ENCODE peak calls at places on chromosome 21, in seven cellular contexts. One of them, this sample, is unnamed.

GRCh38 chr21:30372139-30372770 is at the start of gene KRTAP13-2:
- DNase-seq in mesenchymal stem cell: no peak
- DNase-seq in trophoblast cell: no peak
- DNase-seq in IMR-90: no peak
- DNase-seq in H9: no peak
- DNase-seq in neuronal stem cell: no peak
- DNase-seq in H1: no peak
- DNase-seq in this sample: no peak

GRCh38 chr21:28213221-28213620 is 779.5 kb downstream of the LTN1 start:
- DNase-seq in mesenchymal stem cell: no peak
- DNase-seq in trophoblast cell: no peak
- DNase-seq in IMR-90: no peak
- DNase-seq in H9: no peak
- DNase-seq in neuronal stem cell: no peak
- DNase-seq in H1: no peak
- DNase-seq in this sample: no peak

GRCh38 chr21:32329331-32329730 is 30.7 kb downstream of the MRAP start:
- DNase-seq in mesenchymal stem cell: peak; percentile 83
- DNase-seq in trophoblast cell: no peak
- DNase-seq in IMR-90: peak; percentile 53
- DNase-seq in H9: no peak
- DNase-seq in neuronal stem cell: no peak
- DNase-seq in H1: no peak
- DNase-seq in this sample: no peak

GRCh38 chr21:37225440-37225839 is 41.7 kb downstream of the VPS26C start:
- DNase-seq in mesenchymal stem cell: no peak
- DNase-seq in trophoblast cell: no peak
- DNase-seq in IMR-90: no peak
- DNase-seq in H9: no peak
- DNase-seq in neuronal stem cell: no peak
- DNase-seq in H1: no peak
- DNase-seq in this sample: no peak

GRCh38 chr21:26637346-26637745 is 64.3 kb upstream of the CYYR1 start:
- DNase-seq in mesenchymal stem cell: peak; percentile 12
- DNase-seq in trophoblast cell: no peak
- DNase-seq in IMR-90: no peak
- DNase-seq in H9: no peak
- DNase-seq in neuronal stem cell: no peak
- DNase-seq in H1: no peak
- DNase-seq in this sample: no peak

GRCh38 chr21:33355355-33355754 is 30.6 kb downstream of the IFNAR1 start:
- DNase-seq in mesenchymal stem cell: peak; percentile 29
- DNase-seq in trophoblast cell: no peak
- DNase-seq in IMR-90: no peak
- DNase-seq in H9: no peak
- DNase-seq in neuronal stem cell: no peak
- DNase-seq in H1: no peak
- DNase-seq in this sample: no peak

GRCh38 chr21:14923468-14923867 is 141.3 kb downstream of the NRIP1 start:
- DNase-seq in mesenchymal stem cell: no peak
- DNase-seq in trophoblast cell: no peak
- DNase-seq in IMR-90: peak; percentile 63
- DNase-seq in H9: no peak
- DNase-seq in neuronal stem cell: no peak
- DNase-seq in H1: no peak
- DNase-seq in this sample: no peak

GRCh38 chr21:44872568-44873355 is 728 bp downstream of the PTTG1IP start:
- DNase-seq in mesenchymal stem cell: peak; percentile 82
- DNase-seq in trophoblast cell: peak; percentile 69
- DNase-seq in IMR-90: peak; percentile 46
- DNase-seq in H9: no peak
- DNase-seq in neuronal stem cell: peak; percentile 38
- DNase-seq in H1: no peak
- DNase-seq in this sample: peak; percentile 47

GRCh38 chr21:37712204-37712934 is 203.9 kb downstream of the KCNJ6 start:
- DNase-seq in mesenchymal stem cell: peak; percentile 85
- DNase-seq in trophoblast cell: peak; percentile 61
- DNase-seq in IMR-90: peak; percentile 73
- DNase-seq in H9: peak; percentile 76
- DNase-seq in neuronal stem cell: peak; percentile 61
- DNase-seq in H1: peak; percentile 41
- DNase-seq in this sample: peak; percentile 87

GRCh38 chr21:34846601-34847112 is 177.9 kb downstream of the CLIC6 start:
- DNase-seq in mesenchymal stem cell: peak; percentile 83
- DNase-seq in trophoblast cell: peak; percentile 95
- DNase-seq in IMR-90: peak; percentile 89
- DNase-seq in H9: no peak
- DNase-seq in neuronal stem cell: peak; percentile 8
- DNase-seq in H1: no peak
- DNase-seq in this sample: peak; percentile 67

GRCh38 chr21:38156200-38156599 is 100.6 kb upstream of the KCNJ15 start:
- DNase-seq in mesenchymal stem cell: no peak
- DNase-seq in trophoblast cell: no peak
- DNase-seq in IMR-90: no peak
- DNase-seq in H9: no peak
- DNase-seq in neuronal stem cell: no peak
- DNase-seq in H1: no peak
- DNase-seq in this sample: no peak

GRCh38 chr21:15928196-15928595 is 198.4 kb downstream of the USP25 start:
- DNase-seq in mesenchymal stem cell: no peak
- DNase-seq in trophoblast cell: no peak
- DNase-seq in IMR-90: no peak
- DNase-seq in H9: no peak
- DNase-seq in neuronal stem cell: no peak
- DNase-seq in H1: no peak
- DNase-seq in this sample: no peak

GRCh38 chr21:45228171-45228641 is 59.5 kb downstream of the POFUT2 start:
- DNase-seq in mesenchymal stem cell: peak; percentile 97
- DNase-seq in trophoblast cell: peak; percentile 84
- DNase-seq in IMR-90: peak; percentile 99
- DNase-seq in H9: no peak
- DNase-seq in neuronal stem cell: no peak
- DNase-seq in H1: no peak
- DNase-seq in this sample: peak; percentile 65

GRCh38 chr21:30996728-30997127 is 41.5 kb downstream of the KRTAP19-8 start:
- DNase-seq in mesenchymal stem cell: no peak
- DNase-seq in trophoblast cell: no peak
- DNase-seq in IMR-90: no peak
- DNase-seq in H9: no peak
- DNase-seq in neuronal stem cell: no peak
- DNase-seq in H1: no peak
- DNase-seq in this sample: peak; percentile 20

GRCh38 chr21:16193758-16194606 is 464.2 kb downstream of the USP25 start:
- DNase-seq in mesenchymal stem cell: peak; percentile 82
- DNase-seq in trophoblast cell: peak; percentile 3
- DNase-seq in IMR-90: peak; percentile 79
- DNase-seq in H9: peak; percentile 39
- DNase-seq in neuronal stem cell: peak; percentile 81
- DNase-seq in H1: peak; percentile 27
- DNase-seq in this sample: peak; percentile 93

GRCh38 chr21:20783611-20784010 is 214.6 kb upstream of the NCAM2 start:
- DNase-seq in mesenchymal stem cell: no peak
- DNase-seq in trophoblast cell: no peak
- DNase-seq in IMR-90: no peak
- DNase-seq in H9: no peak
- DNase-seq in neuronal stem cell: no peak
- DNase-seq in H1: no peak
- DNase-seq in this sample: no peak

GRCh38 chr21:45545691-45546531 is 3.7 kb upstream of the SLC19A1 start:
- DNase-seq in mesenchymal stem cell: no peak
- DNase-seq in trophoblast cell: no peak
- DNase-seq in IMR-90: no peak
- DNase-seq in H9: peak; percentile 18
- DNase-seq in neuronal stem cell: no peak
- DNase-seq in H1: no peak
- DNase-seq in this sample: no peak

GRCh38 chr21:44261191-44261631 is 486 bp downstream of the DNMT3L start:
- DNase-seq in mesenchymal stem cell: no peak
- DNase-seq in trophoblast cell: no peak
- DNase-seq in IMR-90: no peak
- DNase-seq in H9: no peak
- DNase-seq in neuronal stem cell: no peak
- DNase-seq in H1: no peak
- DNase-seq in this sample: no peak

GRCh38 chr21:38498057-38498833 is at the start of gene ERG:
- DNase-seq in mesenchymal stem cell: no peak
- DNase-seq in trophoblast cell: no peak
- DNase-seq in IMR-90: no peak
- DNase-seq in H9: no peak
- DNase-seq in neuronal stem cell: no peak
- DNase-seq in H1: no peak
- DNase-seq in this sample: no peak

GRCh38 chr21:32562915-32563314 is 22.4 kb downstream of the TCP10L start:
- DNase-seq in mesenchymal stem cell: no peak
- DNase-seq in trophoblast cell: no peak
- DNase-seq in IMR-90: no peak
- DNase-seq in H9: no peak
- DNase-seq in neuronal stem cell: no peak
- DNase-seq in H1: no peak
- DNase-seq in this sample: no peak

GRCh38 chr21:33980276-33980916 is 64.8 kb upstream of the ATP5PO start:
- DNase-seq in mesenchymal stem cell: no peak
- DNase-seq in trophoblast cell: peak; percentile 81
- DNase-seq in IMR-90: no peak
- DNase-seq in H9: no peak
- DNase-seq in neuronal stem cell: no peak
- DNase-seq in H1: no peak
- DNase-seq in this sample: no peak

GRCh38 chr21:41895643-41896493 is 16.7 kb upstream of the PRDM15 start:
- DNase-seq in mesenchymal stem cell: no peak
- DNase-seq in trophoblast cell: no peak
- DNase-seq in IMR-90: peak; percentile 18
- DNase-seq in H9: peak; percentile 72
- DNase-seq in neuronal stem cell: no peak
- DNase-seq in H1: no peak
- DNase-seq in this sample: peak; percentile 63
- H3K4ac ChIP-seq in mesenchymal stem cell: no peak overlapping the region
- H3K4ac ChIP-seq in trophoblast cell: no peak overlapping the region
- H3K4ac ChIP-seq in IMR-90: peak overlapping the region; percentile 31
- H3K4ac ChIP-seq in H9: no peak overlapping the region
- H3K4ac ChIP-seq in neuronal stem cell: peak overlapping the region; percentile 8
- H3K4ac ChIP-seq in H1: no peak overlapping the region
- H3K4ac ChIP-seq in this sample: no peak overlapping the region

GRCh38 chr21:43027846-43028731 is 47.5 kb downstream of the CBS start:
- DNase-seq in mesenchymal stem cell: no peak
- DNase-seq in trophoblast cell: peak; percentile 31
- DNase-seq in IMR-90: no peak
- DNase-seq in H9: no peak
- DNase-seq in neuronal stem cell: no peak
- DNase-seq in H1: no peak
- DNase-seq in this sample: no peak

GRCh38 chr21:43025636-43026180 is 49.9 kb downstream of the CBS start:
- DNase-seq in mesenchymal stem cell: peak; percentile 36
- DNase-seq in trophoblast cell: peak; percentile 74
- DNase-seq in IMR-90: peak; percentile 85
- DNase-seq in H9: no peak
- DNase-seq in neuronal stem cell: peak; percentile 31
- DNase-seq in H1: no peak
- DNase-seq in this sample: peak; percentile 36

GRCh38 chr21:43034098-43034497 is 41.5 kb downstream of the CBS start:
- DNase-seq in mesenchymal stem cell: no peak
- DNase-seq in trophoblast cell: no peak
- DNase-seq in IMR-90: peak; percentile 6
- DNase-seq in H9: no peak
- DNase-seq in neuronal stem cell: no peak
- DNase-seq in H1: no peak
- DNase-seq in this sample: no peak

GRCh38 chr21:43031121-43031624 is 44.5 kb downstream of the CBS start:
- DNase-seq in mesenchymal stem cell: no peak
- DNase-seq in trophoblast cell: no peak
- DNase-seq in IMR-90: no peak
- DNase-seq in H9: no peak
- DNase-seq in neuronal stem cell: no peak
- DNase-seq in H1: no peak
- DNase-seq in this sample: no peak

DNA sequence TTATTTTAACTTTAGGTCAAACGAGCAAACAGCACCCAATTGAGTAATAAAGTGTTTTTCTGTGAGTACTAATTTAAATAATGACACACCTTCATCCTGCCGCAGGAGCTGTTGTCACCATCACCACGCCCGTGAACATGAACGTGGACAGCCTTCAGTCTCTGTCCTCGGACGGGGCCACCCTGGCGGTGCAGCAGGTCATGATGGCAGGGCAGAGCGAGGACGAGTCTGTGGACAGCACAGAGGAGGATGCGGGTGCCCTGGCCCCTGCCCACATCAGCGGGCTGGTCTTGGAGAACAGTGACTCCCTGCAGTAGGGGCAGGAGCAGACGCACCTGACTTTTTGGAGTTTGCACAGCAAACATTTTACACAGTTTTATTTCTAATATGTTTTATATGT is 45.9 kb downstream of the CBS start:
- DNase-seq in mesenchymal stem cell: no peak
- DNase-seq in trophoblast cell: no peak
- DNase-seq in IMR-90: no peak
- DNase-seq in H9: no peak
- DNase-seq in neuronal stem cell: no peak
- DNase-seq in H1: no peak
- DNase-seq in this sample: no peak
- H2BK5ac ChIP-seq in mesenchymal stem cell: no peak overlapping the region
- H2BK5ac ChIP-seq in trophoblast cell: no peak overlapping the region
- H2BK5ac ChIP-seq in IMR-90: no peak overlapping the region
- H2BK5ac ChIP-seq in H9: no peak overlapping the region
- H2BK5ac ChIP-seq in neuronal stem cell: no peak overlapping the region
- H2BK5ac ChIP-seq in H1: no peak overlapping the region
- H2BK5ac ChIP-seq in this sample: no peak overlapping the region

GRCh38 chr21:42419845-42420244 is 16.1 kb downstream of the UBASH3A start:
- DNase-seq in mesenchymal stem cell: no peak
- DNase-seq in trophoblast cell: no peak
- DNase-seq in IMR-90: no peak
- DNase-seq in H9: no peak
- DNase-seq in neuronal stem cell: no peak
- DNase-seq in H1: no peak
- DNase-seq in this sample: no peak
- H3K4ac ChIP-seq in mesenchymal stem cell: no peak overlapping the region
- H3K4ac ChIP-seq in trophoblast cell: no peak overlapping the region
- H3K4ac ChIP-seq in IMR-90: no peak overlapping the region
- H3K4ac ChIP-seq in H9: no peak overlapping the region
- H3K4ac ChIP-seq in neuronal stem cell: no peak overlapping the region
- H3K4ac ChIP-seq in H1: no peak overlapping the region
- H3K4ac ChIP-seq in this sample: no peak overlapping the region

GRCh38 chr21:36075953-36076352 is 6.1 kb downstream of the CBR1 start:
- DNase-seq in mesenchymal stem cell: no peak
- DNase-seq in trophoblast cell: no peak
- DNase-seq in IMR-90: no peak
- DNase-seq in H9: no peak
- DNase-seq in neuronal stem cell: no peak
- DNase-seq in H1: no peak
- DNase-seq in this sample: no peak

GRCh38 chr21:36072453-36073167 is 2.8 kb downstream of the CBR1 start:
- DNase-seq in mesenchymal stem cell: no peak
- DNase-seq in trophoblast cell: no peak
- DNase-seq in IMR-90: no peak
- DNase-seq in H9: no peak
- DNase-seq in neuronal stem cell: no peak
- DNase-seq in H1: no peak
- DNase-seq in this sample: no peak

GRCh38 chr21:36075171-36075570 is 5.3 kb downstream of the CBR1 start:
- DNase-seq in mesenchymal stem cell: no peak
- DNase-seq in trophoblast cell: no peak
- DNase-seq in IMR-90: no peak
- DNase-seq in H9: no peak
- DNase-seq in neuronal stem cell: no peak
- DNase-seq in H1: no peak
- DNase-seq in this sample: no peak

GRCh38 chr21:36070999-36071398 is 1.2 kb downstream of the CBR1 start:
- DNase-seq in mesenchymal stem cell: no peak
- DNase-seq in trophoblast cell: no peak
- DNase-seq in IMR-90: no peak
- DNase-seq in H9: no peak
- DNase-seq in neuronal stem cell: no peak
- DNase-seq in H1: no peak
- DNase-seq in this sample: no peak

GRCh38 chr21:36073181-36073580 is 3.4 kb downstream of the CBR1 start:
- DNase-seq in mesenchymal stem cell: no peak
- DNase-seq in trophoblast cell: no peak
- DNase-seq in IMR-90: no peak
- DNase-seq in H9: no peak
- DNase-seq in neuronal stem cell: no peak
- DNase-seq in H1: no peak
- DNase-seq in this sample: no peak
- H2BK5ac ChIP-seq in mesenchymal stem cell: no peak overlapping the region
- H2BK5ac ChIP-seq in trophoblast cell: no peak overlapping the region
- H2BK5ac ChIP-seq in IMR-90: no peak overlapping the region
- H2BK5ac ChIP-seq in H9: no peak overlapping the region
- H2BK5ac ChIP-seq in neuronal stem cell: no peak overlapping the region
- H2BK5ac ChIP-seq in H1: no peak overlapping the region
- H2BK5ac ChIP-seq in this sample: no peak overlapping the region